ENCODE peak calls at places on chromosomes 7 and 10, in six cellular contexts. J is fibroblast of lung, W is PC-3, N is hepatocyte, G is K562, U is HCT116. Q is an unnamed sample.
A peak's percentile ranks its signal among the peaks of the same experiment; 100 is the strongest.

GRCh38 chr10:69845574-69846251 is 44.0 kb downstream of the COL13A1 start:
- DNase-seq in J (peak; percentile 44), W (peak; percentile 93), N (peak; percentile 63), G (no peak), U (no peak), Q (peak; percentile 23)

GRCh38 chr10:63642808-63643207 is 121.6 kb downstream of the REEP3 start:
- DNase-seq in J (no peak), W (no peak), N (no peak), G (no peak), U (no peak), Q (no peak)

GRCh38 chr7:154862153-154862791 is 140.7 kb downstream of the PAXIP1 start:
- DNase-seq in J (no peak), W (no peak), N (no peak), G (no peak), U (no peak), Q (no peak)

GRCh38 chr10:68172324-68172723 is 59.6 kb downstream of the ATOH7 start:
- DNase-seq in J (no peak), W (no peak), N (no peak), G (no peak), U (no peak), Q (no peak)

GRCh38 chr10:28459453-28460144 is 73.3 kb upstream of the WAC start:
- DNase-seq in J (no peak), W (no peak), N (no peak), G (no peak), U (no peak), Q (peak; percentile 22)

GRCh38 chr7:33904680-33905388 is 505 bp upstream of the BMPER start:
- DNase-seq in J (peak; percentile 57), W (no peak), N (peak; percentile 61), G (no peak), U (no peak), Q (peak; percentile 70)

GRCh38 chr10:3926675-3927525 is 141.9 kb upstream of the KLF6 start:
- DNase-seq in J (peak; percentile 69), W (no peak), N (no peak), G (peak; percentile 31), U (no peak), Q (no peak)

GRCh38 chr10:17848646-17849045 is 39.5 kb downstream of the MRC1 start:
- DNase-seq in J (peak; percentile 2), W (no peak), N (no peak), G (no peak), U (no peak), Q (peak; percentile 32)

GRCh38 chr10:88994034-88994433 is 3.4 kb downstream of the FAS start:
- DNase-seq in J (peak; percentile 72), W (no peak), N (no peak), G (no peak), U (no peak), Q (no peak)

DNA sequence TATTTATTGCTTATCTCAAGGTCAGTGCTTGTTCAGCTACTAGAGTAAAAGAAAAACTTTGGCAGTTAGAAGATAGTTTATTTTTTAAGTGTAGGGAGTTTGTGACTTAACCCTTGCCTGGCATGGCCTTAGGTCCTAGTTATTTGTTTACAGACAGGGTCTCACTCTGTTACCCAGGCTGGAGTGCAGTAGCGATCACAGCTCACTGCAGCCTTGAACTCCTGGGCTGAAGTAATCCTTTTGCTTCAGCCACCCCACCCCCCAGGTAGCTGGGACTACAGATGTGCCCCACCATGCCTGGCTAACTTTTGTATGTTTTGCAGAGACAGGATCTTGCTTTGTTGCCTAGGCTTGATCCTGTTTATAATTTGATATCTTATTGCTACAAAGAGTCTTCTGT is 4.2 kb downstream of the ANLN start:
- DNase-seq in J (no peak), W (no peak), N (no peak), G (no peak), U (no peak), Q (no peak)
- H3K4me3 ChIP-seq in J (peak overlapping the region; percentile 9), W (peak overlapping the region; percentile 90), N (no peak overlapping the region), G (peak overlapping the region; percentile 1), U (no peak overlapping the region), Q (no peak overlapping the region)

GRCh38 chr7:152759655-152760383 is at the start of gene ACTR3B:
- DNase-seq in J (peak; percentile 76), W (peak; percentile 83), N (peak; percentile 96), G (peak; percentile 100), U (peak; percentile 66), Q (peak; percentile 90)

GRCh38 chr7:152760384-152761115 is 998 bp downstream of the ACTR3B start:
- DNase-seq in J (no peak), W (peak; percentile 2), N (no peak), G (no peak), U (no peak), Q (no peak)

GRCh38 chr7:152756126-152756525 is 3.4 kb upstream of the ACTR3B start:
- DNase-seq in J (no peak), W (peak; percentile 22), N (no peak), G (no peak), U (no peak), Q (no peak)

GRCh38 chr7:152761116-152761748 is 1.7 kb downstream of the ACTR3B start:
- DNase-seq in J (peak; percentile 81), W (peak; percentile 90), N (no peak), G (no peak), U (no peak), Q (no peak)

GRCh38 chr7:152762056-152762455 is 2.5 kb downstream of the ACTR3B start:
- DNase-seq in J (peak; percentile 34), W (peak; percentile 40), N (no peak), G (no peak), U (no peak), Q (no peak)
- H3K27ac ChIP-seq in J (no peak overlapping the region), W (peak overlapping the region; percentile 90), N (no peak overlapping the region), G (no peak overlapping the region), U (peak overlapping the region; percentile 88), Q (no peak overlapping the region)

GRCh38 chr10:49613160-49613881 is 516 bp upstream of the CHAT start:
- DNase-seq in J (no peak), W (no peak), N (no peak), G (no peak), U (no peak), Q (no peak)
- TF ChIP-seq EZH2 in J (peak; percentile 97), W (peak; percentile 69), N (no peak), G (no peak), U (no peak), Q (peak; percentile 86)

DNA sequence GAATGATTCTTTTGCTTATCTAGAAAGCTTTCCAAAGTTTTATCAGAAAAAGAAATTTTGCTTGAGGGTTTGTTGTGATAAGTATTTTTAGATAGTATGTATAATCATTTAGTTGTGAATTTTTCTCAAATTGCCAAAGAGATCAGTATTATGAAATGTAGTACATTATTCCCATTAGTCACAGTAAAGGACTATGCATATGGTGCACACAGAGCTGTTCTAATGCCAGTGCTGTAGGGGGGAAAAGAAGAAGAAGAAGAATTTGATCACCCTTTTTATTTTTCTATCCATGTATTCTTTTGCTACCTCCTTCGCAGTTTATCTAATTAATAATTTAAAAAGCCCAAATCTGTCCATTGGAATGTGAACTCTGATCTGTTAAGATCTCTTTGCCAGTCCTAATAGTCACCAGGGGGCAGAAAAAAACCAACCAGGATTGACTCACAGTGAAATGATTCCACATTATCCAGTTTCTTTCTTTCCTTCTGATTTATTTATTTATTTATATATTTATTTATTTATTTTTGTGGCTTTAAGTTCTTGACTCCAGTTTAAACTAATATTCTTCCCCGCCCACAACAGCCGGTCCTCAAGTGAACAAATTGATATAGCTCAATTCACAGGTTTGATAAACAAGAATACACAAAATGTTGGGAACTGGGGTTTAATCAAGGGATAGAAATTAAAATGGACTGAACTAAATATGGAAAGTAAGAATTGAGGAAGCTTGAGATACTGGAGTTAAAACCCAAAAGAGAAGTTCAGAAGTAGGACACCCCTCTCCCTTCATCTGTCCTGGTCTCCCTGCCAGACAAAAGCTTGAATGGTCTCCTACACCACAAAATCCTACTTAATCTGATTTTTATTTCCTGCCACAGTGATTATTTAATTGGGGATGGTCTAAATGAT is 4.9 kb downstream of the RBM20 start:
- DNase-seq in J (no peak), W (no peak), N (no peak), G (no peak), U (no peak), Q (peak; percentile 66)
- H3K4me3 ChIP-seq in J (no peak overlapping the region), W (no peak overlapping the region), N (no peak overlapping the region), G (no peak overlapping the region), U (no peak overlapping the region), Q (peak overlapping the region; percentile 23)

GRCh38 chr7:102404005-102404861 is 8.1 kb downstream of the PRKRIP1 start:
- DNase-seq in J (peak; percentile 57), W (peak; percentile 59), N (peak; percentile 71), G (peak; percentile 78), U (peak; percentile 35), Q (peak; percentile 57)
- H3K27ac ChIP-seq in J (peak overlapping the region; percentile 41), W (no peak overlapping the region), N (no peak overlapping the region), G (no peak overlapping the region), U (no peak overlapping the region), Q (no peak overlapping the region)

GRCh38 chr10:12351447-12351846 is 2.1 kb downstream of the CAMK1D start:
- DNase-seq in J (no peak), W (no peak), N (no peak), G (no peak), U (no peak), Q (no peak)

GRCh38 chr10:12351889-12352288 is 2.5 kb downstream of the CAMK1D start:
- DNase-seq in J (no peak), W (no peak), N (no peak), G (no peak), U (no peak), Q (no peak)

GRCh38 chr10:12350167-12350872 is 973 bp downstream of the CAMK1D start:
- DNase-seq in J (peak; percentile 55), W (peak; percentile 13), N (peak; percentile 59), G (no peak), U (no peak), Q (peak; percentile 67)

GRCh38 chr10:12349628-12350166 is 350 bp downstream of the CAMK1D start:
- DNase-seq in J (no peak), W (no peak), N (no peak), G (no peak), U (no peak), Q (peak; percentile 32)

DNA sequence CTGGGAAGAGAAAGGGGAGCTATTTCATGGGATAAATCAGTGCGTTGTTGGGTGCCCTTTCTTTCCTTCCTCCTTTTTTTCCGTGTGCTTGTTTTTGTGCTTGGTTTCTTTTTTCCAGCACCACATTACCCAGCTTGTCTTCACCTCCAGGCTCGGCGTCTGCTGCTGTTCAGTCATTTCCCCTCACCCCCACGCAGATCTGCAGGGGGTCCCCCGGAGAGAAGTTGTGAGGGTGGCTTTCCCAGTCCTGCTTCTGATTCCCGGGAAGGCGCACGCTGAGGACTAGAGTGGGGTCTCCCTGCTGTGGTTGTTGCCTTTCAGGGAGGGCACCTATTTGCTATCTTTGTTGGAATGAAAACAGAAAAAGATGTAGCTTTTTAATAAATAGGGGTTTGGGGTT is 1.6 kb downstream of the CAMK1D start:
- DNase-seq in J (no peak), W (no peak), N (no peak), G (no peak), U (no peak), Q (peak; percentile 60)
- TF ChIP-seq EZH2 in J (no peak), W (no peak), N (no peak), G (no peak), U (no peak), Q (no peak)

GRCh38 chr10:49762566-49762877 is 399 bp upstream of the OGDHL start:
- DNase-seq in J (no peak), W (no peak), N (no peak), G (no peak), U (no peak), Q (no peak)

GRCh38 chr10:49760789-49761188 is 1.3 kb downstream of the OGDHL start:
- DNase-seq in J (no peak), W (no peak), N (no peak), G (no peak), U (no peak), Q (no peak)

GRCh38 chr10:49759787-49760551 is 2.2 kb downstream of the OGDHL start:
- DNase-seq in J (no peak), W (no peak), N (no peak), G (no peak), U (no peak), Q (no peak)

GRCh38 chr10:49761789-49762565 is at the start of gene OGDHL:
- DNase-seq in J (peak; percentile 40), W (peak; percentile 81), N (peak; percentile 92), G (peak; percentile 99), U (peak; percentile 26), Q (peak; percentile 77)

GRCh38 chr10:49761201-49761788 is 828 bp downstream of the OGDHL start:
- DNase-seq in J (no peak), W (no peak), N (no peak), G (no peak), U (no peak), Q (no peak)
- H3K4me3 ChIP-seq in J (no peak overlapping the region), W (peak overlapping the region; percentile 62), N (peak overlapping the region; percentile 84), G (peak overlapping the region; percentile 62), U (peak overlapping the region; percentile 60), Q (peak overlapping the region; percentile 74)